ENCODE peak calls at places on chromosomes 7 and 10, in seven cellular contexts. L is psoas muscle, D is K562, U is WERI-Rb-1, E is SJSA1, M is pancreas, R is hepatocyte. I is an unnamed sample.

GRCh38 chr10:92688927-92689662 is 660 bp upstream of the HHEX start:
- DNase-seq in L (no peak), D (peak; percentile 55), U (peak; percentile 65), E (peak; percentile 79), M (peak; percentile 48), R (peak; percentile 34), I (peak; percentile 33)

GRCh38 chr7:127409629-127410028 is 17.1 kb upstream of the ZNF800 start:
- DNase-seq in L (no peak), D (no peak), U (no peak), E (no peak), M (no peak), R (no peak), I (no peak)

GRCh38 chr7:94301024-94301588 is 93.6 kb upstream of the COL1A2 start:
- DNase-seq in L (peak; percentile 74), D (peak; percentile 25), U (peak; percentile 40), E (peak; percentile 94), M (peak; percentile 71), R (peak; percentile 91), I (peak; percentile 66)

GRCh38 chr7:114519215-114519614 is 104.6 kb downstream of the FOXP2 start:
- DNase-seq in L (no peak), D (no peak), U (no peak), E (no peak), M (no peak), R (no peak), I (no peak)

GRCh38 chr7:134636008-134636449 is 10.6 kb upstream of the BPGM start:
- DNase-seq in L (no peak), D (no peak), U (no peak), E (no peak), M (no peak), R (no peak), I (no peak)

GRCh38 chr7:5063698-5064097 is 18.0 kb downstream of the RBAK start:
- DNase-seq in L (no peak), D (no peak), U (no peak), E (no peak), M (no peak), R (no peak), I (no peak)

GRCh38 chr7:150931199-150931869 is 46.8 kb downstream of the KCNH2 start:
- DNase-seq in L (no peak), D (no peak), U (peak; percentile 74), E (no peak), M (no peak), R (no peak), I (no peak)

GRCh38 chr7:150322114-150322832 is 882 bp upstream of the LRRC61 start:
- DNase-seq in L (no peak), D (peak; percentile 22), U (no peak), E (no peak), M (peak; percentile 39), R (no peak), I (no peak)

GRCh38 chr10:131248376-131249165 is 63.0 kb downstream of the TCERG1L start:
- DNase-seq in L (no peak), D (no peak), U (no peak), E (no peak), M (no peak), R (no peak), I (no peak)

GRCh38 chr7:21984042-21984441 is 38.3 kb upstream of the CDCA7L start:
- DNase-seq in L (no peak), D (no peak), U (no peak), E (no peak), M (no peak), R (no peak), I (no peak)

GRCh38 chr10:79442171-79443040 is 3.0 kb downstream of the ZCCHC24 start:
- DNase-seq in L (no peak), D (no peak), U (peak; percentile 61), E (no peak), M (no peak), R (no peak), I (no peak)

GRCh38 chr7:76294344-76295024 is 8.0 kb upstream of the HSPB1 start:
- DNase-seq in L (peak; percentile 99), D (peak; percentile 86), U (peak; percentile 60), E (peak; percentile 92), M (peak; percentile 98), R (peak; percentile 89), I (peak; percentile 97)

GRCh38 chr7:2687881-2688318 is at the start of gene AMZ1:
- DNase-seq in L (no peak), D (no peak), U (no peak), E (no peak), M (no peak), R (no peak), I (no peak)

GRCh38 chr10:133565441-133566294 is at the start of gene SYCE1:
- DNase-seq in L (peak; percentile 30), D (no peak), U (no peak), E (no peak), M (peak; percentile 45), R (no peak), I (no peak)

GRCh38 chr7:64876792-64877713 is 26.0 kb upstream of the ZNF273 start:
- DNase-seq in L (peak; percentile 68), D (no peak), U (peak; percentile 83), E (no peak), M (peak; percentile 63), R (peak; percentile 36), I (peak; percentile 51)

GRCh38 chr7:11026452-11027359 is 53.0 kb downstream of the PHF14 start:
- DNase-seq in L (no peak), D (no peak), U (no peak), E (no peak), M (no peak), R (no peak), I (no peak)

DNA sequence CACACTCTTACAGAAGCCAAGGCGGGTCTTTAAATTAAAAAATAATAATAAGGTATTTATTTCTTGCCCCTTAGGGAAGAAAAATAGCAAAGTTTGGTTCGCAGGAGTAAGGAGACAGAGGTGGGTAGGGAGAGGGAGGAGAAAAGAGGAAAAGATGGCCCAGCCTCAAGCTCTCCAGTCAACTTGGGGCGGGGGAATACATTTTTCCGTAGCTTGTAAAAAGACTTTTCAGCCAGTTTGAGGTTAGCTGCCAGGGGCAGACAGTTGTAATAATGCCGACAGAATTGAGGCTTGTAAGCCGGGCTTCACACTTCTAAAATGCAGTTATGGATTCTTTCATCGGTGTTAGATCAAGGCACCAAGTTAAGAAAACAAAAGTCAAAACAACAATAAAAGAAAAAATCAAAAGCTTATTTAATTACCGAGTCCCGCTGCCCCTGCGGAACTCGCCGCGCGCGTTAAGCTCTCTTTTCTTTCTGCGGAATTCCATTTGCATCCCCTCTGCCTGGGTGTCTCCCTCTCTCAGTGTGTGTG is 489 bp upstream of the EVX1 start:
- DNase-seq in L (no peak), D (no peak), U (no peak), E (no peak), M (no peak), R (no peak), I (no peak)
- H3K4me3 ChIP-seq in L (peak overlapping the region; percentile 50), D (no peak overlapping the region), U (no peak overlapping the region), E (peak overlapping the region; percentile 24), M (peak overlapping the region; percentile 17), R (peak overlapping the region; percentile 38), I (no peak overlapping the region)

DNA sequence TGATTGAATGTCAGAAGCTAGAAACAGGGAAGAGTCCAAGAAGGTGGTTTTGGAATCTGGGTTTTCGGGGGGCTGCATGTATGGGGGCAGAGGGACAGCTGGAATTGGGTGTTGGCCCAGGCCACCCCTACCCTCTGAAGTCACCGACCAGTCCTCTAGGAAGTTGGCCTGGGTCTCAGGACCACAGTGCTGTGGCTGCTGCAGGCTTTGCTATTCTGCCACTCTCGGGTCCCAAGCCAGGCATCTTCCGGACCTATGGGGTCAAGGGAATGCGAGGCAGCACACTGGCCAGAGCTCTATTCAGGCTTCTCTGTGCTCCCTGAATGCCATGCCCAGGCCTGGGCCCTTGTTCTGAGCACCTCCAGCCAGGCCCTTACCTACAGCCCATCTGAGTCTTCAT is 13.2 kb downstream of the FGF8 start:
- DNase-seq in L (no peak), D (no peak), U (no peak), E (no peak), M (no peak), R (no peak), I (no peak)
- H3K27me3 ChIP-seq in L (no peaks in the 10 kb centered on the region), D (peaks cover 18% of the 10 kb centered on the region), U (no peaks in the 10 kb centered on the region), E (peaks cover 9% of the 10 kb centered on the region), M (no peaks in the 10 kb centered on the region), R (peaks cover 27% of the 10 kb centered on the region), I (peaks cover 15% of the 10 kb centered on the region)

DNA sequence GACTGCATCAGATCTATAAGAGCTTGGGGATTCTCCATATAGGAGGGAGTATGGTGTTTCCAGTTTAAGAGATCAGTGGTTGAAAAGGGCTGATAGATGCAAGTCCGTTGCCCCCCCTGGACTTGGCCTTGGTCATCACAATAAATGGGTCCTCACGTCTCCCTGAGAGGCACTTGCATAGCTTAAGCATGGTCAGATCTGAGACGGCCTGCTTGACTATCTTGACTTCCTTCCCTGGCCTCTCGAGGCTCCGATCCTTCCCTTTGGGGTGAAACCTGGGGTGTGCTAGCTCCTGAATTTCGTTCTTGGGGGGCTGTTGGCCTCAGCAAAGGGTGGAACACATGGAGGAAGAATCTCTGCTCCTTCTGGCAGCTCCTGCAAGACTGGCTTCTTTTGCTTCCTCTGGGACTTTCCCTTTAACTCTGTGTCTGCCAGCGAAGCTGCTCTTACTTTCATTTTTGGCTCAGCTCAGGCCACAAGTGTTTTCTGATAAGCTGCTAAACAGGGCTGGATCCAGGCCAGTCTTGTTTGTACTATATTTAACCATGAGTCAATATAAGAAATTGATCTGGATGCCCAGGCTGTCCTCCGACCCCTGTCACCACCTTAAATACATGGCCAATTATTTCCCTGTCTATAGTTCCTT is 11.2 kb upstream of the ZNF485 start:
- DNase-seq in L (no peak), D (no peak), U (no peak), E (peak; percentile 11), M (peak; percentile 13), R (peak; percentile 44), I (peak; percentile 20)
- H3K4me3 ChIP-seq in L (peak overlapping the region; percentile 27), D (peak overlapping the region; percentile 27), U (no peak overlapping the region), E (no peak overlapping the region), M (peak overlapping the region; percentile 11), R (no peak overlapping the region), I (peak overlapping the region; percentile 16)

GRCh38 chr10:25177093-25177753 is 2.4 kb downstream of the GPR158 start:
- DNase-seq in L (no peak), D (no peak), U (no peak), E (no peak), M (no peak), R (no peak), I (no peak)
- H3K27me3 ChIP-seq in L (peaks cover 6% of the 10 kb centered on the region), D (no peaks in the 10 kb centered on the region), U (peaks cover 14% of the 10 kb centered on the region), E (peaks cover 57% of the 10 kb centered on the region), M (no peaks in the 10 kb centered on the region), R (peaks cover 61% of the 10 kb centered on the region), I (peaks cover 81% of the 10 kb centered on the region)